ENCODE peak calls at places on chromosomes 6 and 20, in ten cellular contexts. B is sigmoid colon, S is IMR-90, P is ovary, O is WTC11, C is HepG2, I is heart right ventricle, Q is uterus, M is GM10248, W is brain microvascular endothelial cell. K is an unnamed sample.

GRCh38 chr6:35568967-35569606 is 56.4 kb upstream of the TULP1 start:
- DNase-seq in W (no peak), B (peak; percentile 80), P (no peak), S (no peak), C (peak; percentile 16), I (no peak), O (peak; percentile 66), M (peak; percentile 34), Q (peak; percentile 42), K (peak; percentile 49)

GRCh38 chr20:44858959-44859358 is 26.5 kb upstream of the YWHAB start:
- DNase-seq in B (no peak), W (no peak), P (no peak), M (no peak), I (no peak), O (no peak), Q (no peak), C (no peak), S (no peak), K (no peak)

GRCh38 chr6:46129301-46129633 is 522 bp upstream of the ENPP4 start:
- DNase-seq in B (no peak), I (no peak), P (no peak), C (no peak), W (no peak), S (no peak), M (no peak), Q (no peak), O (no peak), K (no peak)

GRCh38 chr6:161162722-161163121 is 111.1 kb downstream of the AGPAT4 start:
- DNase-seq in Q (no peak), S (no peak), B (peak; percentile 46), O (no peak), C (no peak), W (no peak), I (no peak), M (no peak), P (no peak), K (peak; percentile 28)

GRCh38 chr6:44470106-44470446 is 82.6 kb downstream of the CDC5L start:
- DNase-seq in B (no peak), O (no peak), S (no peak), W (no peak), P (no peak), C (no peak), I (no peak), M (no peak), Q (no peak), K (no peak)

GRCh38 chr20:20362774-20363435 is 5.0 kb upstream of the INSM1 start:
- DNase-seq in P (no peak), M (no peak), C (no peak), S (no peak), Q (no peak), B (no peak), O (peak; percentile 65), W (no peak), I (no peak), K (peak; percentile 80)

GRCh38 chr6:142816024-142816423 is 129.0 kb downstream of the HIVEP2 start:
- DNase-seq in I (no peak), Q (no peak), C (no peak), B (no peak), W (no peak), P (no peak), O (no peak), M (no peak), S (peak; percentile 56), K (no peak)

GRCh38 chr6:13441778-13442177 is 45.6 kb downstream of the GFOD1 start:
- DNase-seq in S (no peak), Q (no peak), W (no peak), C (no peak), I (no peak), M (no peak), P (no peak), O (no peak), B (no peak), K (no peak)

GRCh38 chr6:4482461-4482860 is 293.7 kb upstream of the CDYL start:
- DNase-seq in Q (no peak), I (no peak), B (no peak), C (no peak), W (no peak), O (no peak), S (no peak), M (no peak), P (no peak), K (no peak)

GRCh38 chr6:56961151-56961550 is 6.2 kb downstream of the BEND6 start:
- DNase-seq in I (no peak), C (no peak), S (no peak), B (no peak), O (no peak), W (no peak), M (no peak), P (no peak), Q (no peak), K (no peak)

GRCh38 chr20:38046572-38046971 is 13.0 kb downstream of the RPRD1B start:
- DNase-seq in B (no peak), M (no peak), S (no peak), P (no peak), W (no peak), Q (no peak), I (no peak), O (peak; percentile 20), C (no peak), K (no peak)

GRCh38 chr6:104940881-104941693 is 15.8 kb upstream of the LIN28B start:
- DNase-seq in B (no peak), O (peak; percentile 79), P (no peak), S (peak; percentile 30), Q (no peak), W (no peak), C (peak; percentile 43), I (no peak), M (peak; percentile 67), K (peak; percentile 89)

GRCh38 chr6:132161283-132161682 is 210.1 kb upstream of the CCN2 start:
- DNase-seq in Q (no peak), C (peak; percentile 45), I (peak; percentile 18), S (peak; percentile 80), B (no peak), M (no peak), P (no peak), W (peak; percentile 75), O (no peak), K (no peak)

GRCh38 chr20:12207875-12208274 is 290.2 kb downstream of the BTBD3 start:
- DNase-seq in W (peak; percentile 31), P (no peak), M (no peak), Q (no peak), O (peak; percentile 56), B (no peak), S (peak; percentile 41), C (peak; percentile 44), I (peak; percentile 9), K (peak; percentile 49)

DNA sequence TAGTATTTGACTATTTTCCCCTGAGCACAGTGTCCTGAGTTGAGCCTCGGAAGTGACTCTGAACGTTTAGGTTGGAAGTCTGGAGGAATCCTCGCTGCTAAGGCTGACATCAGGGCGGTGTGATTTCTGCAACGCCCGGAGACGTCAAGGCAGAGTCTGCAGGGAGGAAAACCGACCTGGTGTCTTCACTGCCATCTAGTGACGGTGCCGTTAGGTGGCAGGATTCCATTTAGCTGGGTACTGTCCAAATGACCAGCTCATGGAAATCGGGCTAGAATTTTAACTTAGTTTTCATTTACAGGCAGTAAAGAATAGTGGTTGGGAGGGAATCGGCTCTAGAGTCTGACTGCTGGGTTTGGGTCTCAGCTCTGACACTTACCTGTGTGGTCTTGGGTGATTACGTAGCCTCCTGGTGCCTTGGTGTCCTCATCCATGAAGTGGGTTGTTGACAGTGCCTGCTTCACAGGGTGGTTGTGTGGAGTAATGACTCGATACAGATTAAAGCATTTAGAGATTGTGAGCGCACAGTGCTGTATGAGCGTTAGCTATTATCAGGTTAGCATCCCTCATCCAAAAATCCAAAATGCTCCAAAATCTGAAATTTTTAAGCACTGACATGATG is 35.0 kb downstream of the FOXF2 start:
- DNase-seq in O (peak; percentile 68), W (peak; percentile 74), M (peak; percentile 57), B (peak; percentile 75), S (peak; percentile 77), I (peak; percentile 33), Q (no peak), P (no peak), C (peak; percentile 54), K (peak; percentile 29)
- TF ChIP-seq CTCF in O (no peak), W (peak; percentile 82), M (peak; percentile 67), B (peak; percentile 13), S (peak; percentile 80), I (peak; percentile 60), Q (no peak), P (no peak), C (peak; percentile 76), K (peak; percentile 62)

DNA sequence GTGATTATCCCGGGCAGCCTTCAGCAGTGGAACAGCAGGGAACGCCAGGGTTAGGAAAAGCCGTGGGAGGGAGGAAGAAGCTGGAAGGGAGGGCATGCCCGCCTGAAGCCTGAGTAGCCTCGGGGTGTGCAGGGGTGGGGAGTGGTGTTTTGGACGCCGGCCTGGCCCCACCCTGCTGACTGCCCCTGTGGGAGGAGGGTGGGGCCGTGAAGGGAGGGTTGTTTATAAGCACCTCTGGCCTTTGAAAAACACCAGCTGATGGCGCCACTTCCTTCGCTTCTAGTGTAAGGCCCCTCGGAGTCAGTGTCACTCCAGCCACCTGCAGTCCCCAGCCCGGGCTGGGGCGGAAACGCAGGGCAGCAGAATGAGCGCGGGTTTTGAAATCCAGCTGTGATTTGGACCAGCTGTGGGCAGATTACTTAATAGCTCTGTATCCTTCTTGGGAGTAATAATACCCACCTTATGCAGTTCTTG is 52.8 kb upstream of the BMP6 start:
- DNase-seq in C (no peak), Q (peak; percentile 19), W (peak; percentile 3), B (peak; percentile 74), P (peak; percentile 34), O (peak; percentile 75), M (no peak), I (peak; percentile 43), S (peak; percentile 5), K (no peak)
- TF ChIP-seq CTCF in C (no peak), Q (no peak), W (peak; percentile 12), B (no peak), P (no peak), O (no peak), M (no peak), I (peak; percentile 23), S (no peak), K (no peak)

GRCh38 chr6:157898169-157898568 is 75.1 kb downstream of the SNX9 start:
- DNase-seq in M (no peak), P (no peak), S (no peak), C (no peak), O (no peak), W (no peak), Q (no peak), I (no peak), B (no peak), K (no peak)
- TF ChIP-seq CTCF in M (no peak), P (no peak), S (no peak), C (peak; percentile 15), O (no peak), W (peak; percentile 46), Q (no peak), I (peak; percentile 49), B (no peak), K (no peak)

GRCh38 chr6:85756982-85757381 is 114.3 kb upstream of the SYNCRIP start:
- DNase-seq in P (no peak), Q (no peak), O (no peak), S (peak; percentile 44), W (peak; percentile 8), C (no peak), M (no peak), B (no peak), I (no peak), K (no peak)
- TF ChIP-seq CTCF in P (peak; percentile 51), Q (no peak), O (no peak), S (peak; percentile 77), W (peak; percentile 34), C (peak; percentile 26), M (peak; percentile 47), B (no peak), I (peak; percentile 59), K (peak; percentile 59)

K was measured in BE2C.